ENCODE peak calls at places on chromosomes 5 and 9, in ten cellular contexts. C, F, W, J, N, R, U, B, P and G are unnamed samples.

GRCh38 chr5:149464796-149465489 is 85.9 kb upstream of the IL17B start:
- DNase-seq in P (no peak), F (no peak), N (no peak), B (no peak), U (no peak), R (no peak), J (no peak), W (no peak), C (no peak), G (no peak)

GRCh38 chr5:150706776-150707390 is 6.0 kb upstream of the RBM22 start:
- DNase-seq in C (no peak), F (no peak), P (no peak), R (no peak), W (no peak), U (no peak), B (no peak), N (no peak), J (no peak), G (no peak)

GRCh38 chr5:57776035-57776434 is 293.4 kb upstream of the ACTBL2 start:
- DNase-seq in B (no peak), J (no peak), C (no peak), U (no peak), W (no peak), P (no peak), R (no peak), N (no peak), F (no peak), G (no peak)

GRCh38 chr9:123689701-123690428 is 240.1 kb downstream of the DENND1A start:
- DNase-seq in C (no peak), W (no peak), U (no peak), F (no peak), P (no peak), J (no peak), N (peak; percentile 11), R (no peak), B (no peak), G (no peak)

GRCh38 chr5:125325488-125325887 is 579.0 kb upstream of the ZNF608 start:
- DNase-seq in R (no peak), N (no peak), W (no peak), F (no peak), U (no peak), P (no peak), C (no peak), B (no peak), J (no peak), G (no peak)

GRCh38 chr5:106755066-106755465 is 915.7 kb downstream of the EFNA5 start:
- DNase-seq in N (no peak), W (no peak), R (no peak), F (no peak), C (no peak), P (no peak), U (no peak), J (no peak), B (no peak), G (no peak)

GRCh38 chr5:150599917-150600511 is 40.4 kb upstream of the SYNPO start:
- DNase-seq in W (peak; percentile 52), J (no peak), N (peak; percentile 94), R (no peak), U (no peak), F (no peak), P (peak; percentile 14), B (peak; percentile 73), C (no peak), G (peak; percentile 68)

GRCh38 chr9:21812415-21812814 is 10.0 kb downstream of the MTAP start:
- DNase-seq in J (peak; percentile 16), N (peak; percentile 95), W (no peak), U (no peak), F (no peak), R (no peak), B (no peak), C (no peak), P (no peak), G (peak; percentile 61)

GRCh38 chr5:59712836-59713487 is 180.6 kb downstream of the PDE4D start:
- DNase-seq in N (no peak), B (no peak), C (no peak), W (no peak), P (no peak), U (no peak), J (no peak), F (no peak), R (no peak), G (no peak)

GRCh38 chr5:75566710-75567309 is 44.4 kb upstream of the ANKDD1B start:
- DNase-seq in F (peak; percentile 83), P (no peak), B (no peak), W (no peak), C (peak; percentile 78), N (peak; percentile 82), J (no peak), U (no peak), R (no peak), G (peak; percentile 80)

GRCh38 chr5:67063791-67064190 is 132.8 kb downstream of the CD180 start:
- DNase-seq in R (no peak), C (no peak), U (no peak), W (no peak), N (peak; percentile 42), J (no peak), F (peak; percentile 37), P (no peak), B (no peak), G (no peak)

GRCh38 chr9:128027166-128027539 is 40.0 kb downstream of the NAIF1 start:
- DNase-seq in W (no peak), B (no peak), J (no peak), P (no peak), N (no peak), U (peak; percentile 34), C (no peak), R (no peak), F (no peak), G (no peak)

GRCh38 chr9:79155308-79155707 is 416.5 kb upstream of the TLE4 start:
- DNase-seq in F (no peak), J (no peak), R (no peak), B (no peak), C (no peak), W (no peak), N (peak; percentile 45), P (no peak), U (no peak), G (no peak)

GRCh38 chr5:178429541-178430186 is 160.5 kb downstream of the COL23A1 start:
- DNase-seq in J (no peak), P (no peak), U (no peak), B (no peak), R (no peak), C (no peak), F (no peak), W (no peak), N (no peak), G (no peak)

GRCh38 chr9:35195683-35196082 is 33.9 kb downstream of the UNC13B start:
- DNase-seq in W (no peak), C (no peak), J (no peak), P (no peak), B (no peak), U (no peak), R (no peak), N (no peak), F (no peak), G (no peak)

GRCh38 chr5:33401482-33402390 is 39.0 kb upstream of the TARS1 start:
- DNase-seq in F (no peak), N (peak; percentile 73), W (no peak), C (peak; percentile 77), J (peak; percentile 8), R (no peak), U (no peak), P (no peak), B (no peak), G (peak; percentile 56)

GRCh38 chr9:136052991-136053756 is 41.9 kb downstream of the NACC2 start:
- DNase-seq in J (no peak), C (no peak), W (no peak), F (no peak), P (no peak), B (peak; percentile 7), R (no peak), N (peak; percentile 30), U (no peak), G (no peak)

GRCh38 chr5:150948539-150948938 is 43.8 kb upstream of the ZNF300 start:
- DNase-seq in R (no peak), C (no peak), W (no peak), P (no peak), B (no peak), J (no peak), N (no peak), U (no peak), F (no peak), G (no peak)

GRCh38 chr5:35799751-35800150 is 56.9 kb upstream of the IL7R start:
- DNase-seq in U (no peak), B (no peak), N (no peak), F (no peak), J (no peak), R (no peak), W (no peak), P (no peak), C (no peak), G (no peak)

GRCh38 chr5:72505539-72505938 is 1.7 kb downstream of the ZNF366 start:
- DNase-seq in P (no peak), R (no peak), C (no peak), W (no peak), F (no peak), U (no peak), J (no peak), N (no peak), B (no peak), G (no peak)

GRCh38 chr9:124440786-124441185 is 9.5 kb upstream of the ADGRD2 start:
- DNase-seq in R (no peak), J (no peak), F (no peak), N (no peak), C (no peak), B (no peak), W (no peak), P (no peak), U (no peak), G (no peak)

GRCh38 chr9:126902160-126902559 is 12.4 kb upstream of the RALGPS1 start:
- DNase-seq in U (no peak), F (no peak), C (no peak), J (no peak), N (no peak), B (no peak), P (no peak), W (no peak), R (no peak), G (no peak)

GRCh38 chr9:91025856-91026255 is 224.2 kb downstream of the SYK start:
- DNase-seq in N (no peak), C (no peak), F (no peak), R (no peak), W (no peak), U (no peak), P (no peak), J (no peak), B (no peak), G (no peak)

GRCh38 chr9:127176631-127177030 is 54.2 kb upstream of the ANGPTL2 start:
- DNase-seq in C (no peak), F (no peak), B (no peak), N (no peak), W (no peak), J (no peak), P (no peak), U (no peak), R (no peak), G (no peak)

GRCh38 chr5:76402251-76402879 is 720 bp upstream of the IQGAP2 start:
- DNase-seq in J (peak; percentile 59), N (no peak), U (peak; percentile 68), C (no peak), W (peak; percentile 72), B (no peak), P (no peak), F (no peak), R (peak; percentile 44), G (no peak)